ENCODE peak calls at places on chromosomes 6 and 20, in seven cellular contexts. J, X, P, A, L, E and T are unnamed samples.

GRCh38 chr20:36344517-36345132 is 38.5 kb downstream of the DLGAP4 start:
- DNase-seq in X (peak; percentile 59), L (peak; percentile 78), J (no peak), A (no peak), E (no peak), P (peak; percentile 13), T (peak; percentile 92)

GRCh38 chr20:53774487-53775203 is 181.0 kb upstream of the ZNF217 start:
- DNase-seq in L (no peak), E (no peak), X (no peak), P (peak; percentile 54), A (no peak), J (no peak), T (no peak)

GRCh38 chr6:144055121-144055931 is 40.0 kb downstream of the SF3B5 start:
- DNase-seq in X (no peak), A (no peak), E (no peak), L (no peak), P (no peak), J (no peak), T (no peak)

GRCh38 chr6:74369556-74369993 is 673.6 kb downstream of the CD109 start:
- DNase-seq in X (no peak), L (no peak), A (no peak), J (no peak), E (no peak), P (no peak), T (peak; percentile 10)

GRCh38 chr6:107652526-107653182 is 162.7 kb downstream of the SOBP start:
- DNase-seq in X (no peak), J (no peak), P (no peak), L (no peak), E (no peak), A (no peak), T (no peak)

GRCh38 chr6:129297592-129297991 is 412.4 kb downstream of the ARHGAP18 start:
- DNase-seq in L (no peak), P (no peak), A (no peak), E (no peak), J (no peak), X (no peak), T (no peak)

GRCh38 chr20:23362392-23363256 is 642 bp downstream of the GZF1 start:
- DNase-seq in E (no peak), J (no peak), L (no peak), P (no peak), A (no peak), X (peak; percentile 46), T (no peak)

GRCh38 chr6:56770011-56770520 is 127.4 kb upstream of the DST start:
- DNase-seq in X (no peak), P (no peak), L (no peak), J (no peak), E (no peak), A (peak; percentile 9), T (no peak)

GRCh38 chr6:17721671-17722070 is 14.9 kb upstream of the NUP153 start:
- DNase-seq in X (no peak), J (no peak), L (peak; percentile 5), P (no peak), A (no peak), E (no peak), T (no peak)

GRCh38 chr20:49851234-49851755 is 38.7 kb downstream of the SLC9A8 start:
- DNase-seq in E (no peak), L (no peak), X (no peak), J (no peak), P (no peak), A (no peak), T (no peak)

GRCh38 chr6:1554881-1555569 is 54.7 kb upstream of the FOXC1 start:
- DNase-seq in E (no peak), A (peak; percentile 77), X (no peak), J (no peak), L (peak; percentile 24), P (no peak), T (peak; percentile 70)

GRCh38 chr6:120534954-120535353 is 799.3 kb downstream of the TBC1D32 start:
- DNase-seq in P (no peak), L (no peak), X (no peak), J (no peak), A (no peak), E (no peak), T (no peak)

GRCh38 chr6:157300006-157300405 is 23.3 kb downstream of the TMEM242 start:
- DNase-seq in E (no peak), A (no peak), X (no peak), J (no peak), P (no peak), L (no peak), T (no peak)

DNA sequence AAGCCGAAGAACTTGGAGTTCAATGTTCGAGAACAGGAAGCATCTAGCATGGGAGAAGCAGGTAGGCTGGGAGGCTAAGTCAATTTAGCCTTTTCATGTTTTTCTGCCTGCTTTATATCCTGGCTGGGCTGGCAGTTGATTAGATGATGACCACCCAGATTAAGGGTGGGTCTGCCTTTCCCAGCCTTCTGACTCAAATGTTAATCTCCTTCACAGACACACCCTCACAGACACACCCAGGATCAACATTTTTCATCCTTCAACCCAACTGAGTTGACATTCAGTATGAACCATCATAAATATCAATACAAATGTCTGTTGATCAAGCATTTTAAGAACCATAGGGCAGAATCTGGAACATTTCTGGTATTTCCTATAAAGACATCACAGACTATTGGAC is 102.1 kb downstream of the UBE3D start:
- DNase-seq in L (no peak), P (peak; percentile 32), E (no peak), X (no peak), A (no peak), J (no peak), T (no peak)
- TF ChIP-seq JUND in L (no peak), P (no peak), E (no peak), X (no peak), A (no peak), J (no peak), T (no peak)

GRCh38 chr6:33073431-33073871 is at the start of gene HLA-DPA1:
- DNase-seq in P (peak; percentile 8), A (peak; percentile 38), E (peak; percentile 97), L (no peak), J (no peak), X (no peak), T (peak; percentile 67)
- TF ChIP-seq JUND in P (no peak), A (no peak), E (no peak), L (no peak), J (no peak), X (no peak), T (no peak)

GRCh38 chr6:33711140-33712129 is at the start of gene UQCC2:
- DNase-seq in J (peak; percentile 93), X (peak; percentile 95), P (peak; percentile 93), E (peak; percentile 84), A (peak; percentile 97), L (peak; percentile 100), T (peak; percentile 91)

GRCh38 chr6:33708516-33709204 is 2.8 kb downstream of the UQCC2 start:
- DNase-seq in X (no peak), L (no peak), P (no peak), J (no peak), A (no peak), E (no peak), T (no peak)

GRCh38 chr6:33712914-33713313 is 1.4 kb upstream of the UQCC2 start:
- DNase-seq in P (no peak), L (no peak), J (no peak), X (no peak), E (no peak), A (no peak), T (no peak)

GRCh38 chr6:33709605-33710295 is 1.8 kb downstream of the UQCC2 start:
- DNase-seq in L (no peak), J (no peak), E (no peak), P (no peak), X (no peak), A (no peak), T (no peak)

GRCh38 chr6:33710296-33711121 is 991 bp downstream of the UQCC2 start:
- DNase-seq in X (peak; percentile 31), A (no peak), J (no peak), P (no peak), E (no peak), L (peak; percentile 39), T (no peak)
- TF ChIP-seq JUND in X (no peak), A (no peak), J (no peak), P (no peak), E (no peak), L (no peak), T (no peak)

DNA sequence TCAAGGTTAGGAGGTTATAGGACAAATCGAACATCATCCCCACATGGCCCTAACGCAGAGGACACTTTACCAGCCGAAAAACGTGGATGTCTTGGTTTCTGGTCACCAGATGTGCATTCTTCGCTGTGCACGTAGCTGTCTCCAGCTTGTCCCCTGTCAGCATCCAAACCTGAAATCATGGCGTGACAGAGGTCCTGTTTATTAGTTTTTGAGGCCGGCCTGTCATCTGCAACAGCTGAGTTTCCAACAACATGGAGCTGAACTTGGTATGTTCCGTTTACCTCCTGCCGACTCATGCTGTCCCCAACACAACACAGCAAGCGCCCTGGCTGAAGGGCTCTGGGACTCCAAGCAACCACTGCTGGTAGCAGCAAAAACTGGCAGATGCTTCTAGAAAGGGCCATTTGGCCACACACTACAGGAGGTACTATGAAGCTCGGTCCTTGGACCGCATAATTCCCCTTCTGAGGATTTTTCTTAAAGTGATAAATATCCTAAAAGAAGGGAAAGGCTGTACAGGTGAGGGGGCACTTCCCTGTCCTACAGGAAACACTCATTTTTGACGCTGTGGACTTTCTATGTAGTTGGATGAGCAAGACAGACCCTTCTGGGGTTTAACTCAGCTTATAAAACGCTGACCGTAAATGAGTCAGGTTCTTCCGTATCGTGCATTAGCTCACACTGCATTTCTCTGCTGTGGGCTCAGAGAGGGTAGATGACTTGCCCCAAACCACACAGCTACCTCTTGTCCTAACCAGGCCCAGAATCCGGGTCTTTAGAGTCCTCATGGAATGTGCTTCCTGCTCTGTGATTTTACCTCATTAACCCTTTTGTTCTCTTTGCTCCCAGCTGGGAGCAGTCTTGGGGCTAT is 79.7 kb upstream of the NFATC2 start:
- DNase-seq in J (no peak), X (no peak), P (no peak), L (no peak), E (no peak), A (no peak), T (no peak)
- TF ChIP-seq JUND in J (no peak), X (no peak), P (no peak), L (no peak), E (no peak), A (no peak), T (no peak)

DNA sequence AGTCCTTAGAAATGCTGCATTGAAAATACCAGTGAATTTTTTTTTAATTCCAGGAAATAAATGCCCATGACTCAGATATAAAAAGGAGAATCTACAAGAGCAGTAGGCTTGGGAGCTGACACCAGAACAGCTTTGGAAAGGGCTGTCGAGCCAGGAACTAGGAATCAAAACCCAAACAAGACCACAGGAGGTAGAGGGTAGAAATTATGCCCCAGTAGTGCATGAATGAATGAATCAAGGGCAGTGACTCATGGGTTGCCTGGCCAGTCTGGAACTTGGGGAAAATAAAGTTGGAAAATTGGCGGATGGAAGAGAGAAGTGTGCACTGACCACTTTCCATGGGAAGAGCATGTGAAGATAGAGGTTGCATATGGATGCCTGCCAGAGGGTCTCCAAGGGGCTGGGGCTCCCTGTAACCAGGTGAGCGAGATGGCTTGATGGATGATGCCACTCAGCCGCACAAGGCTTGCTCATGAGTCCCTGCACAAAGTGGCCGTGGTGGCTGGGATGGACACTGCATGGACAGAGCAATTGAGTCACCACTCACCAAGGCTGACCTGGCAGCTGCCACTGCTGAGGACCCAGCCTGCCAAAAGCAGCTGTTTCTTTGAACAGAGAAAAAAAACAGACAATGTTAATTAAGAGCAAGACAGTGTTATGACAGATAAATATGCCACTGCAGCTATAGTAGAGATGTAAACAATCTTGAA is 15.2 kb upstream of the MCCD1 start:
- DNase-seq in X (no peak), J (no peak), L (no peak), P (no peak), A (no peak), E (no peak), T (no peak)
- TF ChIP-seq JUND in X (no peak), J (no peak), L (no peak), P (no peak), A (no peak), E (no peak), T (no peak)